ENCODE peak calls at places on chromosomes 13 and 19, in nine cellular contexts. E is BJ; B is brain microvascular endothelial cell; V is left ventricle myocardium inferior; J is putamen; Q is naive thymus-derived CD8-positive, alpha-beta T cell; Z is neural progenitor cell; U is astrocyte of the spinal cord; N is stimulated activated CD4-positive, alpha-beta T cell treated with anti-CD3 and anti-CD28 coated beads, Interleukin-2, amount 100 ng/mL, for 48 hours. H is an unnamed sample.
A peak's percentile ranks its signal among the peaks of the same experiment; 100 is the strongest.

GRCh38 chr19:2691951-2692350 is 10.5 kb downstream of the GNG7 start:
- DNase-seq in E (no peak), B (no peak), V (no peak), J (peak; percentile 93), Q (no peak), Z (no peak), U (no peak), N (no peak), H (no peak)

GRCh38 chr13:40254394-40254793 is 412.0 kb downstream of the FOXO1 start:
- DNase-seq in E (no peak), B (no peak), V (no peak), J (no peak), Q (no peak), Z (no peak), U (no peak), N (no peak), H (no peak)

GRCh38 chr13:28049215-28049614 is 51.2 kb downstream of the FLT3 start:
- DNase-seq in E (no peak), B (no peak), V (no peak), J (no peak), Q (no peak), Z (no peak), U (no peak), N (no peak), H (no peak)

GRCh38 chr19:52935434-52935833 is 12.2 kb upstream of the ZNF888 start:
- DNase-seq in E (no peak), B (peak; percentile 43), V (no peak), J (no peak), Q (no peak), Z (no peak), U (peak; percentile 79), N (no peak), H (no peak)

GRCh38 chr13:107807306-107808073 is 407.8 kb downstream of the LIG4 start:
- DNase-seq in E (no peak), B (no peak), V (no peak), J (no peak), Q (no peak), Z (no peak), U (no peak), N (no peak), H (no peak)

GRCh38 chr13:38213307-38213706 is 136.3 kb upstream of the UFM1 start:
- DNase-seq in E (no peak), B (peak; percentile 47), V (no peak), J (no peak), Q (no peak), Z (no peak), U (peak; percentile 37), N (no peak), H (no peak)

GRCh38 chr13:73922728-73923393 is 211.3 kb downstream of the KLF12 start:
- DNase-seq in E (no peak), B (peak; percentile 21), V (no peak), J (peak; percentile 9), Q (no peak), Z (no peak), U (peak; percentile 39), N (no peak), H (no peak)

GRCh38 chr19:32497386-32497785 is 83.6 kb upstream of the PDCD5 start:
- DNase-seq in E (no peak), B (no peak), V (no peak), J (no peak), Q (no peak), Z (no peak), U (no peak), N (no peak), H (no peak)

GRCh38 chr19:35216833-35217707 is 11.5 kb downstream of the FAM187B start:
- DNase-seq in E (no peak), B (no peak), V (no peak), J (peak; percentile 34), Q (peak; percentile 47), Z (no peak), U (no peak), N (no peak), H (no peak)

H was measured in neural crest cell.